ENCODE peak calls at places on chromosomes 16 and 17, in five cellular contexts. Q is HCT116, I is head of caudate nucleus, N is T-cell, F is heart right ventricle. P is an unnamed sample.

GRCh38 chr16:25716186-25716585 is 24.4 kb downstream of the HS3ST4 start:
- DNase-seq in Q (no peak), I (no peak), N (no peak), F (no peak), P (no peak)

GRCh38 chr17:66126231-66126630 is 65.7 kb downstream of the CEP112 start:
- DNase-seq in Q (no peak), I (no peak), N (no peak), F (no peak), P (no peak)

GRCh38 chr16:55274391-55274790 is 49.6 kb upstream of the IRX6 start:
- DNase-seq in Q (no peak), I (no peak), N (no peak), F (no peak), P (no peak)

GRCh38 chr17:68053237-68054030 is 17.9 kb downstream of the KPNA2 start:
- DNase-seq in Q (no peak), I (no peak), N (no peak), F (peak), P (no peak)

GRCh38 chr17:18248811-18249210 is 9.7 kb downstream of the FLII start:
- DNase-seq in Q (no peak), I (no peak), N (no peak), F (no peak), P (no peak)

GRCh38 chr17:49343273-49343672 is 18.8 kb downstream of the ZNF652 start:
- DNase-seq in Q (no peak), I (no peak), N (no peak), F (no peak), P (no peak)

GRCh38 chr16:63922563-63922962 is 1199.3 kb downstream of the CDH11 start:
- DNase-seq in Q (no peak), I (no peak), N (no peak), F (no peak), P (no peak)

GRCh38 chr17:46976626-46977270 is 2.3 kb downstream of the RPRML start:
- DNase-seq in Q (no peak), I (no peak), N (no peak), F (no peak), P (no peak)

GRCh38 chr17:80847506-80848230 is 144.0 kb upstream of the CHMP6 start:
- DNase-seq in Q (no peak), I (no peak), N (peak), F (no peak), P (peak)

GRCh38 chr17:27293359-27293897 is 486 bp upstream of the WSB1 start:
- DNase-seq in Q (no peak), I (peak), N (peak), F (no peak), P (peak)

GRCh38 chr16:81616321-81617020 is 162.6 kb upstream of the PLCG2 start:
- DNase-seq in Q (no peak), I (peak), N (peak), F (peak), P (peak)

GRCh38 chr16:9154576-9155410 is 63.3 kb downstream of the HAPSTR1 start:
- DNase-seq in Q (no peak), I (no peak), N (no peak), F (no peak), P (no peak)

GRCh38 chr17:57570740-57571344 is 174.3 kb downstream of the CCDC182 start:
- DNase-seq in Q (no peak), I (no peak), N (no peak), F (no peak), P (no peak)

GRCh38 chr16:3590736-3591435 is 13.7 kb upstream of the NLRC3 start:
- DNase-seq in Q (no peak), I (no peak), N (no peak), F (no peak), P (no peak)

P was measured in stimulated activated naive CD4-positive, alpha-beta T cell.